ENCODE peak calls at places on chromosomes 16 and 17, in six cellular contexts. One of them, this sample, is unnamed. For H3K4me1, the result is how much of the 10 kb centered on the place peaks cover.

GRCh38 chr16:55333690-55334089 is 9.7 kb downstream of the IRX6 start:
- DNase-seq in right cardiac atrium: no peak
- DNase-seq in naive thymus-derived CD4-positive, alpha-beta T cell: no peak
- DNase-seq in A549: no peak
- DNase-seq in neuronal stem cell: no peak
- DNase-seq in uterus: no peak
- DNase-seq in this sample: no peak

GRCh38 chr17:19755821-19756510 is 7.9 kb upstream of the ALDH3A1 start:
- DNase-seq in right cardiac atrium: no peak
- DNase-seq in naive thymus-derived CD4-positive, alpha-beta T cell: no peak
- DNase-seq in A549: no peak
- DNase-seq in neuronal stem cell: no peak
- DNase-seq in uterus: no peak
- DNase-seq in this sample: peak

GRCh38 chr17:82217120-82217529 is 4.5 kb upstream of the CCDC57 start:
- DNase-seq in right cardiac atrium: no peak
- DNase-seq in naive thymus-derived CD4-positive, alpha-beta T cell: no peak
- DNase-seq in A549: no peak
- DNase-seq in neuronal stem cell: no peak
- DNase-seq in uterus: no peak
- DNase-seq in this sample: peak

GRCh38 chr17:43125133-43125966 is at the start of gene BRCA1:
- DNase-seq in right cardiac atrium: peak
- DNase-seq in naive thymus-derived CD4-positive, alpha-beta T cell: peak
- DNase-seq in A549: peak
- DNase-seq in neuronal stem cell: peak
- DNase-seq in uterus: peak
- DNase-seq in this sample: peak

GRCh38 chr16:62213763-62214162 is 177.5 kb upstream of the CDH8 start:
- DNase-seq in right cardiac atrium: no peak
- DNase-seq in naive thymus-derived CD4-positive, alpha-beta T cell: no peak
- DNase-seq in A549: no peak
- DNase-seq in neuronal stem cell: no peak
- DNase-seq in uterus: no peak
- DNase-seq in this sample: no peak

GRCh38 chr17:28584434-28584833 is 7.7 kb upstream of the ALDOC start:
- DNase-seq in right cardiac atrium: no peak
- DNase-seq in naive thymus-derived CD4-positive, alpha-beta T cell: no peak
- DNase-seq in A549: no peak
- DNase-seq in neuronal stem cell: no peak
- DNase-seq in uterus: no peak
- DNase-seq in this sample: no peak

GRCh38 chr17:596287-596686 is 118.4 kb downstream of the VPS53 start:
- DNase-seq in right cardiac atrium: no peak
- DNase-seq in naive thymus-derived CD4-positive, alpha-beta T cell: no peak
- DNase-seq in A549: peak
- DNase-seq in neuronal stem cell: no peak
- DNase-seq in uterus: no peak
- DNase-seq in this sample: peak

GRCh38 chr17:32551186-32551955 is 64.6 kb downstream of the CDK5R1 start:
- DNase-seq in right cardiac atrium: no peak
- DNase-seq in naive thymus-derived CD4-positive, alpha-beta T cell: no peak
- DNase-seq in A549: no peak
- DNase-seq in neuronal stem cell: no peak
- DNase-seq in uterus: no peak
- DNase-seq in this sample: peak

GRCh38 chr16:68993885-68994284 is 111.6 kb upstream of the HAS3 start:
- DNase-seq in right cardiac atrium: no peak
- DNase-seq in naive thymus-derived CD4-positive, alpha-beta T cell: no peak
- DNase-seq in A549: peak
- DNase-seq in neuronal stem cell: no peak
- DNase-seq in uterus: no peak
- DNase-seq in this sample: peak

GRCh38 chr17:62178579-62178978 is 113.5 kb upstream of the MED13 start:
- DNase-seq in right cardiac atrium: no peak
- DNase-seq in naive thymus-derived CD4-positive, alpha-beta T cell: no peak
- DNase-seq in A549: no peak
- DNase-seq in neuronal stem cell: no peak
- DNase-seq in uterus: no peak
- DNase-seq in this sample: peak

GRCh38 chr17:79843917-79844815 is 4.9 kb upstream of the CBX4 start:
- DNase-seq in right cardiac atrium: peak
- DNase-seq in naive thymus-derived CD4-positive, alpha-beta T cell: no peak
- DNase-seq in A549: peak
- DNase-seq in neuronal stem cell: no peak
- DNase-seq in uterus: peak
- DNase-seq in this sample: peak

GRCh38 chr17:57257911-57258885 is 1.9 kb downstream of the MSI2 start:
- DNase-seq in right cardiac atrium: no peak
- DNase-seq in naive thymus-derived CD4-positive, alpha-beta T cell: no peak
- DNase-seq in A549: no peak
- DNase-seq in neuronal stem cell: peak
- DNase-seq in uterus: no peak
- DNase-seq in this sample: no peak

GRCh38 chr17:66344473-66344872 is 42.1 kb downstream of the PRKCA start:
- DNase-seq in right cardiac atrium: no peak
- DNase-seq in naive thymus-derived CD4-positive, alpha-beta T cell: no peak
- DNase-seq in A549: no peak
- DNase-seq in neuronal stem cell: no peak
- DNase-seq in uterus: no peak
- DNase-seq in this sample: no peak

GRCh38 chr17:306116-306515 is 46.5 kb downstream of the RPH3AL start:
- DNase-seq in right cardiac atrium: no peak
- DNase-seq in naive thymus-derived CD4-positive, alpha-beta T cell: no peak
- DNase-seq in A549: no peak
- DNase-seq in neuronal stem cell: no peak
- DNase-seq in uterus: no peak
- DNase-seq in this sample: no peak

GRCh38 chr16:65767125-65767524 is 599.4 kb upstream of the CDH5 start:
- DNase-seq in right cardiac atrium: no peak
- DNase-seq in naive thymus-derived CD4-positive, alpha-beta T cell: no peak
- DNase-seq in A549: no peak
- DNase-seq in neuronal stem cell: peak
- DNase-seq in uterus: no peak
- DNase-seq in this sample: no peak

GRCh38 chr17:17666111-17666714 is 15.0 kb upstream of the RAI1 start:
- DNase-seq in right cardiac atrium: no peak
- DNase-seq in naive thymus-derived CD4-positive, alpha-beta T cell: no peak
- DNase-seq in A549: no peak
- DNase-seq in neuronal stem cell: no peak
- DNase-seq in uterus: no peak
- DNase-seq in this sample: peak

GRCh38 chr17:79568661-79569060 is 42.2 kb downstream of the RBFOX3 start:
- DNase-seq in right cardiac atrium: no peak
- DNase-seq in naive thymus-derived CD4-positive, alpha-beta T cell: no peak
- DNase-seq in A549: no peak
- DNase-seq in neuronal stem cell: no peak
- DNase-seq in uterus: no peak
- DNase-seq in this sample: no peak

GRCh38 chr16:24045641-24046040 is 209.9 kb downstream of the PRKCB start:
- DNase-seq in right cardiac atrium: no peak
- DNase-seq in naive thymus-derived CD4-positive, alpha-beta T cell: no peak
- DNase-seq in A549: peak
- DNase-seq in neuronal stem cell: peak
- DNase-seq in uterus: no peak
- DNase-seq in this sample: no peak

GRCh38 chr16:1906052-1906845 is 12.0 kb downstream of the HS3ST6 start:
- DNase-seq in right cardiac atrium: no peak
- DNase-seq in naive thymus-derived CD4-positive, alpha-beta T cell: no peak
- DNase-seq in A549: no peak
- DNase-seq in neuronal stem cell: no peak
- DNase-seq in uterus: no peak
- DNase-seq in this sample: peak

GRCh38 chr17:78986048-78986648 is 6.4 kb upstream of the LGALS3BP start:
- DNase-seq in right cardiac atrium: no peak
- DNase-seq in naive thymus-derived CD4-positive, alpha-beta T cell: peak
- DNase-seq in A549: no peak
- DNase-seq in neuronal stem cell: no peak
- DNase-seq in uterus: no peak
- DNase-seq in this sample: peak

GRCh38 chr17:4584125-4584834 is at the start of gene SMTNL2:
- DNase-seq in right cardiac atrium: peak
- DNase-seq in naive thymus-derived CD4-positive, alpha-beta T cell: peak
- DNase-seq in A549: peak
- DNase-seq in neuronal stem cell: no peak
- DNase-seq in uterus: peak
- DNase-seq in this sample: peak

DNA sequence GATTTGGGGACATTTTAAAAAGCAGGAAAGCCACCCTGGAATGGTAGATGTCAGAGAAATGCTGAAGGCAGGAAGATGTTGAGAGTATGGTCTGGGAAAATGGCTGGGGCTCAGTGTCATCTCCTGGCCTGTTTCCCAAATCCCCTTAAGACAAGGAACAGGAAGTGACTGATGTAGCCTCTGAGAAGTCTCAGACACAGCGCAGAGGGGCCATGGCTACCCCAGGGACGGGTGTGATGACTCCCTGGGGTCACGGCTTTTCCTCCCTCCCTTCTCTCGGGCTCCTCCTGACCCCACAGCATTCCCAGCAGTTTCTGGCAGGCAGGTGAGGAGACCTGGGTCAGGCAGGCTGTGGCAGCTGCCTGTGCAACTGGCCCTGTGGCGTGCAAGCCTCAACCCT is 45.4 kb downstream of the RAP1GAP2 start:
- DNase-seq in right cardiac atrium: no peak
- DNase-seq in naive thymus-derived CD4-positive, alpha-beta T cell: no peak
- DNase-seq in A549: no peak
- DNase-seq in neuronal stem cell: no peak
- DNase-seq in uterus: no peak
- DNase-seq in this sample: no peak
- H3K4me1 ChIP-seq in right cardiac atrium: under half
- H3K4me1 ChIP-seq in naive thymus-derived CD4-positive, alpha-beta T cell: under half
- H3K4me1 ChIP-seq in A549: under half
- H3K4me1 ChIP-seq in neuronal stem cell: under half
- H3K4me1 ChIP-seq in uterus: under half
- H3K4me1 ChIP-seq in this sample: under half

GRCh38 chr16:6204941-6205340 is 1107.3 kb upstream of the EEF2KMT start:
- DNase-seq in right cardiac atrium: no peak
- DNase-seq in naive thymus-derived CD4-positive, alpha-beta T cell: no peak
- DNase-seq in A549: no peak
- DNase-seq in neuronal stem cell: no peak
- DNase-seq in uterus: no peak
- DNase-seq in this sample: no peak

GRCh38 chr16:6206080-6206479 is 1108.5 kb upstream of the EEF2KMT start:
- DNase-seq in right cardiac atrium: no peak
- DNase-seq in naive thymus-derived CD4-positive, alpha-beta T cell: no peak
- DNase-seq in A549: no peak
- DNase-seq in neuronal stem cell: no peak
- DNase-seq in uterus: no peak
- DNase-seq in this sample: no peak

GRCh38 chr16:6209355-6209930 is 1111.8 kb upstream of the EEF2KMT start:
- DNase-seq in right cardiac atrium: no peak
- DNase-seq in naive thymus-derived CD4-positive, alpha-beta T cell: no peak
- DNase-seq in A549: no peak
- DNase-seq in neuronal stem cell: no peak
- DNase-seq in uterus: no peak
- DNase-seq in this sample: peak

GRCh38 chr16:6211644-6212043 is 1114.0 kb upstream of the EEF2KMT start:
- DNase-seq in right cardiac atrium: no peak
- DNase-seq in naive thymus-derived CD4-positive, alpha-beta T cell: no peak
- DNase-seq in A549: no peak
- DNase-seq in neuronal stem cell: no peak
- DNase-seq in uterus: no peak
- DNase-seq in this sample: no peak

DNA sequence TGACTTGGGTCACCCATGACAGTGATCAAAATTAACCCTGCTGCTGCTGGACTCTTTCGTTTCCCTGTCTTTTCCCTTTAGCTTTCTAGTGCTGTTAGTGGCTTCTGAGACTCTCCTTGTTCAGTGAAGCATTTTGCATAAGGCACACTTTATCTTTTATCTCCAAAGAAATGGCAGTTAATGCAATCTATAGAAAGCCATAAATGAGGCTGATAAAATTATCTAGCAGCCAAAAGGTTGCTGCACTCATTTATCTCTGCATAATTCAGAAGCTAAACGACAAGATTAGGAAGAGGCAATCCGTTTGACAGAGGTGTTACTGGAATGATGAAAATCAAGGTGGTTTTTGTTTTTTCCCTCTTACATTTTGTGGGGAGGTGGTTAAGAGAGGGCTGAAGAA is 1109.5 kb upstream of the EEF2KMT start:
- DNase-seq in right cardiac atrium: no peak
- DNase-seq in naive thymus-derived CD4-positive, alpha-beta T cell: no peak
- DNase-seq in A549: no peak
- DNase-seq in neuronal stem cell: no peak
- DNase-seq in uterus: no peak
- DNase-seq in this sample: no peak
- H3K4me3 ChIP-seq in right cardiac atrium: no peak
- H3K4me3 ChIP-seq in naive thymus-derived CD4-positive, alpha-beta T cell: no peak
- H3K4me3 ChIP-seq in A549: no peak
- H3K4me3 ChIP-seq in neuronal stem cell: no peak
- H3K4me3 ChIP-seq in uterus: no peak
- H3K4me3 ChIP-seq in this sample: no peak

GRCh38 chr16:4790261-4790660 is 2.1 kb upstream of the SEPTIN12 start:
- DNase-seq in right cardiac atrium: no peak
- DNase-seq in naive thymus-derived CD4-positive, alpha-beta T cell: no peak
- DNase-seq in A549: no peak
- DNase-seq in neuronal stem cell: no peak
- DNase-seq in uterus: no peak
- DNase-seq in this sample: peak
- H3K4me1 ChIP-seq in right cardiac atrium: under half
- H3K4me1 ChIP-seq in naive thymus-derived CD4-positive, alpha-beta T cell: under half
- H3K4me1 ChIP-seq in A549: under half
- H3K4me1 ChIP-seq in neuronal stem cell: under half
- H3K4me1 ChIP-seq in uterus: under half
- H3K4me1 ChIP-seq in this sample: under half

GRCh38 chr17:47064684-47065083 is 85.6 kb upstream of the RPRML start:
- DNase-seq in right cardiac atrium: no peak
- DNase-seq in naive thymus-derived CD4-positive, alpha-beta T cell: no peak
- DNase-seq in A549: no peak
- DNase-seq in neuronal stem cell: no peak
- DNase-seq in uterus: no peak
- DNase-seq in this sample: no peak

GRCh38 chr17:47057831-47058230 is 78.8 kb upstream of the RPRML start:
- DNase-seq in right cardiac atrium: no peak
- DNase-seq in naive thymus-derived CD4-positive, alpha-beta T cell: no peak
- DNase-seq in A549: no peak
- DNase-seq in neuronal stem cell: no peak
- DNase-seq in uterus: no peak
- DNase-seq in this sample: no peak

GRCh38 chr17:47066841-47067682 is 88.0 kb upstream of the RPRML start:
- DNase-seq in right cardiac atrium: peak
- DNase-seq in naive thymus-derived CD4-positive, alpha-beta T cell: peak
- DNase-seq in A549: peak
- DNase-seq in neuronal stem cell: peak
- DNase-seq in uterus: peak
- DNase-seq in this sample: peak

GRCh38 chr17:47066095-47066494 is 87.0 kb upstream of the RPRML start:
- DNase-seq in right cardiac atrium: no peak
- DNase-seq in naive thymus-derived CD4-positive, alpha-beta T cell: no peak
- DNase-seq in A549: peak
- DNase-seq in neuronal stem cell: no peak
- DNase-seq in uterus: no peak
- DNase-seq in this sample: no peak

DNA sequence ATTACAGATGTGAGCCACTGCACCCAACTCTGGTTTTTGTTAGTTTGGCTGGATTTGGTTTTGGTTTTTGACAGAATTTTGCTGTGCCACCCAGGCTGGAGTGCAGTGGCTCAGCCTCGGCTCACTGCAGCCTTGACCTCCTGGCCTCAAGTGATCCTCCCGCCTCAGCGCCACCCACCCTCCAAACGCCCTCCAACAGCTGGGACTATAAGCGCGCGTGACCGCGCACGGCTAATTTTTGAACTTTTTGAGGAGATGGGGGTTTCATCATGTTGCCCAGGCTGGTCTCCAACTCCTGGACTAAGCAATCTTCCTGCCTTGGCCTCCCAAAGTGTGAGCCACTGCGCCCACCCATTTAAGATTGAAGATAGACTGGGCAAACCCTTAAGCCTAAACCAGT is 84.4 kb upstream of the RPRML start:
- DNase-seq in right cardiac atrium: no peak
- DNase-seq in naive thymus-derived CD4-positive, alpha-beta T cell: no peak
- DNase-seq in A549: no peak
- DNase-seq in neuronal stem cell: no peak
- DNase-seq in uterus: no peak
- DNase-seq in this sample: no peak
- H3K4me3 ChIP-seq in right cardiac atrium: no peak
- H3K4me3 ChIP-seq in naive thymus-derived CD4-positive, alpha-beta T cell: no peak
- H3K4me3 ChIP-seq in A549: no peak
- H3K4me3 ChIP-seq in neuronal stem cell: no peak
- H3K4me3 ChIP-seq in uterus: no peak
- H3K4me3 ChIP-seq in this sample: no peak